ENCODE peak calls at places on chromosomes 12 and 14, in four cellular contexts. One of them, this sample, is unnamed.

GRCh38 chr12:111453071-111453989 is 47.6 kb downstream of the SH2B3 start:
- DNase-seq in OCI-LY7: no peak
- DNase-seq in NCI-H2171: no peak
- DNase-seq in endothelial cell: no peak
- DNase-seq in this sample: no peak

GRCh38 chr12:19431407-19432308 is 7.6 kb upstream of the AEBP2 start:
- DNase-seq in OCI-LY7: no peak
- DNase-seq in endothelial cell: no peak
- DNase-seq in NCI-H2171: no peak
- DNase-seq in this sample: peak; percentile 76

GRCh38 chr12:31591308-31591901 is 469 bp upstream of the DENND5B start:
- DNase-seq in OCI-LY7: peak; percentile 59
- DNase-seq in endothelial cell: peak; percentile 16
- DNase-seq in NCI-H2171: no peak
- DNase-seq in this sample: peak; percentile 85

GRCh38 chr14:24277606-24278321 is 6.4 kb upstream of the RABGGTA start:
- DNase-seq in endothelial cell: no peak
- DNase-seq in OCI-LY7: no peak
- DNase-seq in NCI-H2171: no peak
- DNase-seq in this sample: no peak

GRCh38 chr12:131105351-131105735 is 151.6 kb downstream of the ADGRD1 start:
- DNase-seq in endothelial cell: no peak
- DNase-seq in OCI-LY7: no peak
- DNase-seq in NCI-H2171: no peak
- DNase-seq in this sample: no peak

GRCh38 chr14:20631821-20632389 is 9.6 kb downstream of the OR6S1 start:
- DNase-seq in endothelial cell: peak; percentile 59
- DNase-seq in OCI-LY7: no peak
- DNase-seq in NCI-H2171: no peak
- DNase-seq in this sample: peak; percentile 47

GRCh38 chr14:64968651-64969050 is 3.5 kb downstream of the RAB15 start:
- DNase-seq in OCI-LY7: no peak
- DNase-seq in NCI-H2171: no peak
- DNase-seq in endothelial cell: no peak
- DNase-seq in this sample: no peak

GRCh38 chr12:104357431-104357952 is 54.0 kb downstream of the EID3 start:
- DNase-seq in endothelial cell: no peak
- DNase-seq in OCI-LY7: no peak
- DNase-seq in NCI-H2171: no peak
- DNase-seq in this sample: no peak

GRCh38 chr14:94011795-94012194 is 14.3 kb upstream of the OTUB2 start:
- DNase-seq in NCI-H2171: peak; percentile 21
- DNase-seq in endothelial cell: no peak
- DNase-seq in OCI-LY7: peak; percentile 18
- DNase-seq in this sample: peak; percentile 65

GRCh38 chr14:68853749-68854148 is 60.9 kb upstream of the ZFP36L1 start:
- DNase-seq in endothelial cell: no peak
- DNase-seq in OCI-LY7: no peak
- DNase-seq in NCI-H2171: no peak
- DNase-seq in this sample: no peak

GRCh38 chr12:116556356-116556952 is 2.7 kb upstream of the MAP1LC3B2 start:
- DNase-seq in NCI-H2171: no peak
- DNase-seq in endothelial cell: no peak
- DNase-seq in OCI-LY7: no peak
- DNase-seq in this sample: no peak

GRCh38 chr14:91396959-91397815 is 20.4 kb downstream of the CCDC88C start:
- DNase-seq in endothelial cell: no peak
- DNase-seq in NCI-H2171: peak; percentile 47
- DNase-seq in OCI-LY7: peak; percentile 87
- DNase-seq in this sample: peak; percentile 85

GRCh38 chr12:14514154-14514842 is 53.4 kb downstream of the PLBD1 start:
- DNase-seq in OCI-LY7: peak; percentile 80
- DNase-seq in NCI-H2171: no peak
- DNase-seq in endothelial cell: no peak
- DNase-seq in this sample: peak; percentile 53

GRCh38 chr12:52090291-52090690 is 10.8 kb downstream of the SMIM41 start:
- DNase-seq in endothelial cell: no peak
- DNase-seq in NCI-H2171: no peak
- DNase-seq in OCI-LY7: peak; percentile 53
- DNase-seq in this sample: no peak

GRCh38 chr14:88128811-88129210 is 123.9 kb downstream of the GPR65 start:
- DNase-seq in NCI-H2171: no peak
- DNase-seq in endothelial cell: no peak
- DNase-seq in OCI-LY7: no peak
- DNase-seq in this sample: no peak

GRCh38 chr12:62379723-62380045 is 86.9 kb upstream of the MON2 start:
- DNase-seq in NCI-H2171: no peak
- DNase-seq in endothelial cell: no peak
- DNase-seq in OCI-LY7: no peak
- DNase-seq in this sample: no peak

GRCh38 chr14:68665792-68666195 is 127.1 kb downstream of the ZFP36L1 start:
- DNase-seq in endothelial cell: no peak
- DNase-seq in NCI-H2171: peak; percentile 26
- DNase-seq in OCI-LY7: no peak
- DNase-seq in this sample: no peak

GRCh38 chr14:72546359-72547035 is 347.4 kb downstream of the DPF3 start:
- DNase-seq in OCI-LY7: no peak
- DNase-seq in NCI-H2171: peak; percentile 60
- DNase-seq in endothelial cell: no peak
- DNase-seq in this sample: no peak

GRCh38 chr14:58662028-58662427 is 24.3 kb downstream of the DACT1 start:
- DNase-seq in NCI-H2171: no peak
- DNase-seq in OCI-LY7: no peak
- DNase-seq in endothelial cell: no peak
- DNase-seq in this sample: no peak

GRCh38 chr12:121981456-121981855 is 40.2 kb upstream of the BCL7A start:
- DNase-seq in endothelial cell: no peak
- DNase-seq in OCI-LY7: no peak
- DNase-seq in NCI-H2171: no peak
- DNase-seq in this sample: no peak

GRCh38 chr12:126772171-126772864 is 1494.7 kb upstream of the TMEM132C start:
- DNase-seq in OCI-LY7: no peak
- DNase-seq in endothelial cell: no peak
- DNase-seq in NCI-H2171: no peak
- DNase-seq in this sample: peak; percentile 91

This sample was measured in GM12865.